ENCODE peak calls at places on chromosomes 3 and 15, in eight cellular contexts. P, F, W, J, R, Z, O and X are unnamed samples.
A peak's percentile ranks its signal among the peaks of the same experiment; 100 is the strongest.

GRCh38 chr3:122004123-122004522 is 17.9 kb downstream of the ILDR1 start:
- DNase-seq in P (no peak), F (no peak), W (peak; percentile 54), J (no peak), R (no peak), Z (no peak), O (no peak), X (no peak)

GRCh38 chr15:40845511-40846284 is 1.9 kb downstream of the SPINT1 start:
- DNase-seq in P (no peak), F (no peak), W (no peak), J (no peak), R (no peak), Z (no peak), O (no peak), X (no peak)

GRCh38 chr3:121914081-121914998 is 20.1 kb downstream of the SLC15A2 start:
- DNase-seq in P (no peak), F (no peak), W (no peak), J (peak; percentile 41), R (no peak), Z (no peak), O (no peak), X (no peak)

GRCh38 chr15:71117906-71118305 is 2.6 kb downstream of the THSD4 start:
- DNase-seq in P (no peak), F (no peak), W (no peak), J (no peak), R (no peak), Z (no peak), O (no peak), X (no peak)

GRCh38 chr3:112003321-112004080 is 4.8 kb downstream of the TAGLN3 start:
- DNase-seq in P (no peak), F (no peak), W (no peak), J (no peak), R (no peak), Z (no peak), O (no peak), X (no peak)

GRCh38 chr3:56055616-56056350 is 412.5 kb downstream of the ERC2 start:
- DNase-seq in P (no peak), F (no peak), W (peak; percentile 51), J (no peak), R (no peak), Z (no peak), O (no peak), X (no peak)

GRCh38 chr3:43497405-43497804 is 124.4 kb downstream of the ANO10 start:
- DNase-seq in P (no peak), F (no peak), W (no peak), J (no peak), R (no peak), Z (no peak), O (no peak), X (no peak)

GRCh38 chr15:101047301-101047781 is 128.2 kb downstream of the LRRK1 start:
- DNase-seq in P (peak; percentile 40), F (no peak), W (no peak), J (peak; percentile 39), R (peak; percentile 26), Z (no peak), O (no peak), X (peak; percentile 9)

GRCh38 chr3:47266709-47267489 is 15.7 kb downstream of the KIF9 start:
- DNase-seq in P (peak; percentile 84), F (peak; percentile 55), W (peak; percentile 80), J (no peak), R (no peak), Z (peak; percentile 91), O (peak; percentile 29), X (peak; percentile 77)

GRCh38 chr15:77599899-77600298 is 32.8 kb downstream of the LINGO1 start:
- DNase-seq in P (no peak), F (peak; percentile 8), W (peak; percentile 61), J (peak; percentile 44), R (peak; percentile 56), Z (no peak), O (no peak), X (no peak)

GRCh38 chr15:62047278-62047847 is 12.9 kb downstream of the VPS13C start:
- DNase-seq in P (no peak), F (no peak), W (no peak), J (no peak), R (no peak), Z (no peak), O (no peak), X (no peak)

GRCh38 chr15:68384451-68385239 is 47.3 kb downstream of the ITGA11 start:
- DNase-seq in P (peak; percentile 73), F (no peak), W (peak; percentile 86), J (no peak), R (no peak), Z (no peak), O (peak; percentile 76), X (no peak)

GRCh38 chr3:14568269-14568668 is 28.1 kb upstream of the GRIP2 start:
- DNase-seq in P (no peak), F (no peak), W (no peak), J (no peak), R (no peak), Z (no peak), O (no peak), X (no peak)

GRCh38 chr3:28575748-28576589 is 227.3 kb upstream of the AZI2 start:
- DNase-seq in P (no peak), F (no peak), W (no peak), J (peak; percentile 66), R (peak; percentile 82), Z (no peak), O (no peak), X (no peak)

GRCh38 chr3:40800343-40800742 is 275.6 kb downstream of the ZNF621 start:
- DNase-seq in P (no peak), F (no peak), W (peak; percentile 53), J (no peak), R (no peak), Z (no peak), O (no peak), X (no peak)

GRCh38 chr3:160649596-160649995 is 27.4 kb upstream of the ARL14 start:
- DNase-seq in P (no peak), F (no peak), W (no peak), J (no peak), R (no peak), Z (no peak), O (no peak), X (no peak)

GRCh38 chr3:41116851-41117250 is 82.5 kb upstream of the CTNNB1 start:
- DNase-seq in P (no peak), F (no peak), W (no peak), J (no peak), R (no peak), Z (peak; percentile 40), O (no peak), X (no peak)

GRCh38 chr3:128709038-128709437 is 16.9 kb upstream of the RAB7A start:
- DNase-seq in P (no peak), F (no peak), W (no peak), J (no peak), R (no peak), Z (no peak), O (no peak), X (no peak)

GRCh38 chr3:156587767-156588069 is 32.8 kb upstream of the SSR3 start:
- DNase-seq in P (no peak), F (no peak), W (no peak), J (no peak), R (no peak), Z (no peak), O (no peak), X (no peak)

GRCh38 chr3:13653631-13654279 is 104.8 kb downstream of the FBLN2 start:
- DNase-seq in P (no peak), F (peak; percentile 31), W (no peak), J (no peak), R (no peak), Z (no peak), O (no peak), X (no peak)

GRCh38 chr3:134361162-134361831 is 12.9 kb downstream of the AMOTL2 start:
- DNase-seq in P (peak; percentile 55), F (no peak), W (no peak), J (no peak), R (no peak), Z (no peak), O (no peak), X (no peak)

GRCh38 chr15:48191574-48192225 is at the start of gene CTXN2:
- DNase-seq in P (no peak), F (no peak), W (no peak), J (peak; percentile 5), R (peak; percentile 28), Z (no peak), O (no peak), X (no peak)

GRCh38 chr3:9727041-9727595 is 4.4 kb upstream of the BRPF1 start:
- DNase-seq in P (no peak), F (peak; percentile 63), W (no peak), J (no peak), R (peak; percentile 42), Z (no peak), O (no peak), X (no peak)

GRCh38 chr15:71761649-71762048 is 48.7 kb upstream of the NR2E3 start:
- DNase-seq in P (no peak), F (no peak), W (peak; percentile 49), J (no peak), R (no peak), Z (no peak), O (no peak), X (no peak)

GRCh38 chr3:120661963-120662347 is 20.1 kb downstream of the HGD start:
- DNase-seq in P (no peak), F (no peak), W (no peak), J (no peak), R (no peak), Z (no peak), O (no peak), X (no peak)

GRCh38 chr15:71049706-71050422 is 65.4 kb upstream of the THSD4 start:
- DNase-seq in P (no peak), F (no peak), W (no peak), J (no peak), R (no peak), Z (no peak), O (no peak), X (no peak)

GRCh38 chr15:68709826-68710225 is 110.9 kb downstream of the ANP32A start:
- DNase-seq in P (no peak), F (no peak), W (no peak), J (no peak), R (no peak), Z (no peak), O (no peak), X (no peak)

GRCh38 chr3:66957357-66957756 is 40.8 kb upstream of the KBTBD8 start:
- DNase-seq in P (no peak), F (no peak), W (no peak), J (no peak), R (no peak), Z (no peak), O (no peak), X (no peak)

GRCh38 chr3:194093822-194094221 is 42.1 kb upstream of the HES1 start:
- DNase-seq in P (no peak), F (no peak), W (no peak), J (no peak), R (no peak), Z (no peak), O (no peak), X (no peak)

GRCh38 chr3:187403768-187404270 is 35.6 kb downstream of the RTP4 start:
- DNase-seq in P (no peak), F (no peak), W (peak; percentile 92), J (no peak), R (no peak), Z (no peak), O (peak; percentile 73), X (no peak)

GRCh38 chr15:23860290-23860751 is 173.2 kb upstream of the NDN start:
- DNase-seq in P (no peak), F (no peak), W (no peak), J (peak; percentile 80), R (no peak), Z (no peak), O (no peak), X (no peak)